ENCODE peak calls at places on chromosomes 16 and 17, in four cellular contexts. I is A549; J is left lung; U is CD8-positive, alpha-beta T cell. Q is an unnamed sample.

GRCh38 chr17:962650-963049 is 16.9 kb downstream of the NXN start:
- DNase-seq in U (no peak), I (no peak), J (no peak), Q (no peak)

GRCh38 chr17:80859004-80859941 is 132.4 kb upstream of the CHMP6 start:
- DNase-seq in U (no peak), I (peak), J (peak), Q (peak)

GRCh38 chr17:83057397-83057761 is 22.0 kb upstream of the METRNL start:
- DNase-seq in I (no peak), U (no peak), J (peak), Q (no peak)

GRCh38 chr16:3363793-3364192 is 8.1 kb downstream of the OR2C1 start:
- DNase-seq in I (peak), U (no peak), J (no peak), Q (no peak)

GRCh38 chr16:26598061-26598460 is 468.7 kb upstream of the C16orf82 start:
- DNase-seq in I (no peak), U (peak), J (no peak), Q (no peak)

GRCh38 chr17:28268610-28269313 is 50.2 kb upstream of the TMEM97 start:
- DNase-seq in U (no peak), I (no peak), J (no peak), Q (no peak)

GRCh38 chr17:4658478-4659305 is 17.2 kb upstream of the ALOX15 start:
- DNase-seq in U (no peak), J (no peak), I (no peak), Q (no peak)

GRCh38 chr17:59332890-59333377 is 1.5 kb downstream of the YPEL2 start:
- DNase-seq in I (no peak), U (peak), J (peak), Q (no peak)

GRCh38 chr17:75571197-75571884 is 16.3 kb upstream of the MYO15B start:
- DNase-seq in I (no peak), U (no peak), J (peak), Q (peak)

GRCh38 chr16:86618431-86619262 is 40.3 kb downstream of the FOXL1 start:
- DNase-seq in I (peak), J (no peak), U (no peak), Q (no peak)

GRCh38 chr17:1074886-1075665 is 78.1 kb downstream of the TIMM22 start:
- DNase-seq in U (no peak), I (no peak), J (no peak), Q (no peak)

GRCh38 chr17:4877089-4877488 is 22.2 kb upstream of the C17orf107 start:
- DNase-seq in J (no peak), U (no peak), I (no peak), Q (peak)

GRCh38 chr16:6132121-6132520 is 1034.5 kb upstream of the EEF2KMT start:
- DNase-seq in I (no peak), U (no peak), J (no peak), Q (no peak)

GRCh38 chr16:47848481-47849109 is 307.2 kb downstream of the ABCC12 start:
- DNase-seq in I (no peak), U (no peak), J (no peak), Q (peak)

GRCh38 chr16:88523381-88524159 is 46.6 kb upstream of the ZC3H18 start:
- DNase-seq in I (no peak), J (no peak), U (no peak), Q (no peak)

GRCh38 chr16:2692948-2693651 is 10.8 kb downstream of the KCTD5 start:
- DNase-seq in I (no peak), J (no peak), U (no peak), Q (peak)

GRCh38 chr16:23383881-23384280 is 69.1 kb downstream of the COG7 start:
- DNase-seq in J (no peak), I (no peak), U (no peak), Q (no peak)

GRCh38 chr17:4948997-4949320 is 629 bp upstream of the PFN1 start:
- DNase-seq in I (peak), U (peak), J (peak), Q (no peak)

GRCh38 chr16:70270176-70270575 is 18.4 kb upstream of the EXOSC6 start:
- DNase-seq in U (no peak), I (no peak), J (no peak), Q (no peak)

GRCh38 chr16:30902070-30902972 is 5.9 kb downstream of the CTF1 start:
- DNase-seq in I (peak), J (peak), U (peak), Q (peak)

DNA sequence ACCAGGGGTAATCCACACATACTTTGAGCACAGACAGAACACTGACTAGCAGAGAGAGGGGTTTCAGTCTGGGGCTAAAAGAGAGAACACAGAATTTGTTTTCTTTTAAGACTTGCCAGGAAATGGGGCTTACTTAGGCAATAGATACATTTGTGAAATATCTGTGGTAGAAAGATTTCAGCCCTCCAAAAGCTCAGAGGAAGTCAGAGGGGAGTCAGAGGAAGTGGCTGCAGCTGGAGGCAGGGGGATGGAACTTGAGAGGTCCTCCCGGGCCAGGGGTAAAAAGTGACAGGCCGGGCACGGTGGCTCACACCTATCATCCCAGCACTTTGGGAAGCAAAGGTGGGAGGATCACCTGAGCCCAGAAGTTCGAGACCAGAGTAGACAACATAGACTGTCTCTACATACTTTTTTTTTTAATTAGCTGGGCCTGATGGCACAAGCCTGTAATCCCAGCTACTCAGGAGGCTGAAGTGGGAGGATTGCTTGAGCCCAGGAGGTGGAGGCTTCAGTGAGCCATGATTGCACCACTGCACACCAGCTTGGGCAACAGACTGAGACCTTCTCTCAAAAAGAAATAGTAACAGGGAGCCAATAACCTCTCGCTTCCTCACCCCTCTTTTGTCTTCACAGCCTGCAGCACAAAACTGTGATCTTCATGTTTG is 49.9 kb downstream of the NLRC5 start:
- DNase-seq in J (no peak), I (no peak), U (peak), Q (no peak)
- H3K27ac ChIP-seq in J (peak), I (no peak), U (peak), Q (no peak)

GRCh38 chr17:45318561-45319230 is 1.9 kb upstream of the MAP3K14 start:
- DNase-seq in I (no peak), J (no peak), U (no peak), Q (no peak)

GRCh38 chr17:45320931-45321461 is 4.2 kb upstream of the MAP3K14 start:
- DNase-seq in U (no peak), I (peak), J (no peak), Q (no peak)

GRCh38 chr17:45322168-45322567 is 5.3 kb upstream of the MAP3K14 start:
- DNase-seq in U (no peak), J (no peak), I (no peak), Q (no peak)

GRCh38 chr17:45319239-45319703 is 2.5 kb upstream of the MAP3K14 start:
- DNase-seq in J (no peak), I (peak), U (no peak), Q (no peak)

GRCh38 chr17:45320349-45320930 is 3.6 kb upstream of the MAP3K14 start:
- DNase-seq in U (no peak), J (no peak), I (peak), Q (no peak)
- H3K27ac ChIP-seq in U (no peak), J (peak), I (peak), Q (no peak)

DNA sequence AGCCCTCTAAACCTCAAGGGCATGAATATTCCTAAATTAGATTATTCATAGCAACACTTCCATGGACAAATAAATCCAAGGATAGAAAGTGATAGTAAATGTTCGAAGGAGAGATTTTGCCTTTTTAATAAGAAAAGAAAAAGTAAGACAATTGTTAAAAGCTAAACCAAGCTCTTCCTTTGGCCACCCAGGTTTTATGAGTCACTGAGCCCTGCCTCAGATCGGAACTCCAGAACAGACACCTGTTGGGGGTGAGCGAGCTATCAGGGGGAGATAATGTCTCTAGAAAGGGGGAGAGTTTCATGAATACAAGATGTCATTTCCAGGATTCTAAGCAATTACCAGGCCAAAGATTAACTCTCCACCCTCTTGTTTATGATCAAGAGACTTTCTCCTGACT is 171.4 kb downstream of the ANKFN1 start:
- DNase-seq in J (no peak), I (no peak), U (no peak), Q (no peak)
- H3K27ac ChIP-seq in J (no peak), I (no peak), U (no peak), Q (no peak)

GRCh38 chr17:71975998-71976649 is 144.7 kb upstream of the SOX9 start:
- DNase-seq in U (no peak), J (peak), I (peak), Q (peak)
- H3K27ac ChIP-seq in U (no peak), J (no peak), I (peak), Q (peak)

DNA sequence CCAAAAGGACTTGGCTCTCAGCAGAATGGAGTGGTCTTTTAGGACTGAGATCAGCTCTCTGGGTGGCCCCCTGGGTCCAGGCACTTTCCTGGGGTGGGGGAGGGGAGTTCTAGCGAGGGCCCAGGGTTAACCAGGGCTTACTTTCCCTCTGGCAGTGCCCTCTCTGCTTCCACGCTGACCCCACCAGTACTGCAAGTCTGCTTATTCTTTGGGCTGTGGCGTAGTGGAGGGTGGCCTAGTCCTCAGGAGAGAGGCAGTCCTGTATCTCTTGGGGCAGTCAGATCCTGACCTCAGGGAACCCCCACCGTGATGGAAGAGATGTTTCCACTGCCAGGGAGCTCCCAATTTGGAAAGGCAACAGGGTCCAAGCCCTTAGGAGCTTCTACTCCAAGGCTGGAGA is 79.4 kb downstream of the CCDC182 start:
- DNase-seq in J (no peak), I (no peak), U (no peak), Q (no peak)
- H3K27ac ChIP-seq in J (no peak), I (no peak), U (no peak), Q (peak)

DNA sequence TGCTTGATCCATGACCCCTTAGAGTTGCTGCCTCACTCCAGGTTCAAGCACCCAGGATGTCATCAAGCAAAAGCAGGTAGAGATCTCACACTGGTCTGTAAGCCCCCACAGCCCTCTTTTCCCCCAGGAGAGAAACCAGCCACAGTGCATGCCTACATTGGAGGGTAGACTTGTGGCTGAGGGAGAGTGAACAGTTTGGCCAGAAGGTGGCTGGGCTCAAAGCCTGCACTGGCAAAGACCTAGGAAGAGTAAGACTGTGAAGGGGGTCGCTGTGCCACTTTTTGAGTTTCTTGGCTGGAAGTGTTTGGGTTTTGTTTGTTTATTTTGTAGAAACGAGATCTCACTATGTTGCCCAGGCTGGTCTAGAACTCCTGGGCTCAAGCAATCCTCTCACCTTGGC is 28.5 kb downstream of the HOXB1 start:
- DNase-seq in J (no peak), I (no peak), U (no peak), Q (no peak)
- H3K27ac ChIP-seq in J (no peak), I (no peak), U (no peak), Q (no peak)

DNA sequence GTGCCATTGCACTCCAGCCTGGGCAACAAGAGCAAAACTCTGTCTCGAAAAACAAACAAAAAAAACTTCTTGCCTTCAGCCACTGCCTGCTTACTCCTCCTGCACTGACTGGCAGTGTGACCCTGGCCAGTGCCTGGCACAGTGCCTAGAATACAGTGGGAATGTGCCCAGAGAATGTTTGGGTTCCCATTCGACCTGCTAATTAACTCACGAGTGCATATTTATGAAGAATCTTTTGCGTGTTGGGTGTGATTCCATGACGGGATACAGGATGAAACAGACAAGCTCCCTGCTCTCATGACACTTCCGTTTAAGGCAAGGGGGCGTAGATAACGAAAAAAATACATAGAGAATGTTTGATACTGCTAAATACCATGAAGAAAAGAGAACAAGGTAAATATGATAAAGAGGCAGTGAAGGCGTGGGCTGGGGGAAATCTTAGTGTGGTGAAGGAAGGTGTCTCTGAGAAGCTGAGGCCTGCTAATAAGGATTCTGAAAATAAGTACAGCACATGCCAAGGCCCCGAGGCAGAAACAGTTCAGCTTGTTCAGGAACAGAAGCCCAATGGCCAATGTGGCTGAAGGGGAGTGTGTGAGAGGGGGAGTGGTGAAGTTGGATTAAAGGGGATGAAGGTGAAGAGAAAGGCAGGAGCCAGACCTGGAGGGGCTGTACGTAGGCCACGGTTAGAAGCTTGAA is 4.3 kb downstream of the ABI3 start:
- DNase-seq in J (peak), U (no peak), I (no peak), Q (no peak)
- H3K27ac ChIP-seq in J (peak), U (peak), I (no peak), Q (no peak)

DNA sequence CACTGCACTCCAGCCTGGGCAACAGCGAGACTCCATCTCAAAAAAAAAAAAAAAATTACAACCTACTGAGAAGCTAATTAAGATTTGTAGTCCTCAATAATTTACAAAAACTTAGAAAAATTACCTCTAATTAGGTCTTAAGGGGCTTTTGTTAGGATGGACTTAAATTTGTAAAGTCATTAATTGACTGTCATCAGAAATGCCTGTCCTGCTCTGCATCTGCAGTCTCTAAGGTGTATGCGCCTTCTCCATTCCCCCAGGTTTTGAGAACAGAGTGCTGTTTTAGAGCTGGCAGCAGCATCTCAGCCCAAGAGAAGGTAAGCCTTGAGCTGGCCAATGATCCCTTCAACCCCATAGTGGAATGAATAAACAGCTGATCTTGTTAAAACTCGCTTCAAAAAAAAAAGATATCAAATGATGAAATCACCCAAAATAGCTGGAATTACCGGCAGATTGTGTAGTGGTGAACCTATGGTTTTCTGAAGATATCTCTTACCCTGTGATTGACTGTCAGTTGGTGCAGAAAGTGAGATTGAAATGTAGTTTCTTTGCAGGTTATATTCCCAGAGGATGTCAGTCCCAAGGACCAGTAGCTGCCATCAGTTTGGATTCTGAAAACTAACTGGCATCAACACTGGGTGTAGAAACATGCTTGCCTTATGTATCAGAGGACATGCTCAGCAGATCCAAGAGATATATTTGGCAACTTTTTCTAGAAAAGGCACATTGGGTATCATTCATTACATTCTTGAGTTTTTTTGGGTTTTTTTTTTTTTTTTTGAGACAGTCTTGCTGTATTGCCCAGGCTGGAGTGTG is 25.7 kb downstream of the TRPV2 start:
- DNase-seq in U (no peak), J (no peak), I (no peak), Q (no peak)
- H3K27ac ChIP-seq in U (no peak), J (peak), I (peak), Q (no peak)

GRCh38 chr16:28058839-28059589 is 4.5 kb downstream of the GSG1L start:
- DNase-seq in I (no peak), J (no peak), U (no peak), Q (no peak)
- H3K27ac ChIP-seq in I (no peak), J (no peak), U (no peak), Q (peak)

GRCh38 chr17:35390156-35390555 is 16.7 kb upstream of the SLFN11 start:
- DNase-seq in U (no peak), I (no peak), J (no peak), Q (no peak)
- H3K27ac ChIP-seq in U (no peak), I (no peak), J (no peak), Q (no peak)

Q was measured in caudate nucleus.